ENCODE peak calls at places on chromosomes 13 and 19, in ten cellular contexts. E, I, D, R, T, C, H, K, Z and J are unnamed samples.

GRCh38 chr19:7595466-7596133 is at the start of gene CAMSAP3:
- DNase-seq in D (peak), H (peak), I (no peak), E (peak), T (no peak), R (no peak), Z (peak), K (no peak), C (peak), J (peak)

GRCh38 chr13:44317752-44318550 is 55.7 kb upstream of the SERP2 start:
- DNase-seq in Z (no peak), D (peak), C (no peak), E (peak), I (no peak), T (no peak), H (peak), R (no peak), K (no peak), J (peak)

GRCh38 chr19:31304877-31305312 is 44.3 kb downstream of the TSHZ3 start:
- DNase-seq in C (no peak), Z (no peak), T (no peak), I (no peak), R (no peak), K (peak), H (no peak), D (no peak), E (no peak), J (no peak)

GRCh38 chr13:29292045-29292444 is 303.4 kb downstream of the SLC7A1 start:
- DNase-seq in Z (no peak), I (no peak), D (no peak), R (no peak), C (no peak), T (no peak), K (no peak), H (no peak), E (no peak), J (no peak)

GRCh38 chr19:34786236-34786635 is 13.2 kb upstream of the ZNF599 start:
- DNase-seq in C (no peak), K (no peak), E (no peak), Z (no peak), T (no peak), I (no peak), R (no peak), D (no peak), H (no peak), J (no peak)

GRCh38 chr19:6516659-6517291 is 14.1 kb upstream of the TNFSF9 start:
- DNase-seq in C (peak), D (peak), Z (peak), R (peak), K (peak), E (peak), T (peak), H (peak), I (peak), J (peak)

GRCh38 chr19:18972301-18972831 is 31.3 kb upstream of the HOMER3 start:
- DNase-seq in R (no peak), Z (no peak), D (no peak), K (peak), C (no peak), E (no peak), I (peak), H (no peak), T (no peak), J (no peak)

GRCh38 chr13:29977721-29978120 is 127.3 kb upstream of the UBL3 start:
- DNase-seq in R (no peak), C (no peak), Z (no peak), T (no peak), E (no peak), K (no peak), H (no peak), I (no peak), D (no peak), J (no peak)

GRCh38 chr13:39321578-39321977 is 281.4 kb downstream of the LHFPL6 start:
- DNase-seq in E (no peak), D (no peak), K (peak), R (no peak), I (no peak), Z (no peak), C (no peak), T (no peak), H (no peak), J (no peak)

GRCh38 chr13:112740502-112741131 is 50.8 kb downstream of the ATP11A start:
- DNase-seq in C (no peak), H (no peak), I (peak), D (peak), K (peak), R (no peak), T (peak), Z (no peak), E (no peak), J (no peak)

GRCh38 chr13:102900193-102900608 is 54.4 kb downstream of the ERCC5 start:
- DNase-seq in C (no peak), T (no peak), R (no peak), Z (no peak), H (no peak), E (no peak), I (no peak), K (no peak), D (peak), J (no peak)

GRCh38 chr19:16461630-16462051 is 10.1 kb downstream of the EPS15L1 start:
- DNase-seq in E (no peak), I (no peak), R (no peak), C (no peak), H (no peak), Z (no peak), D (no peak), K (no peak), T (no peak), J (no peak)

GRCh38 chr13:44648392-44649117 is 72.4 kb upstream of the TSC22D1 start:
- DNase-seq in D (peak), Z (no peak), R (no peak), T (no peak), I (no peak), E (no peak), H (peak), C (no peak), K (peak), J (no peak)

GRCh38 chr19:40831502-40832430 is 18.5 kb downstream of the CYP2A6 start:
- DNase-seq in D (peak), C (no peak), K (peak), R (no peak), E (no peak), H (peak), T (peak), Z (no peak), I (peak), J (no peak)

GRCh38 chr13:33637978-33638743 is 179.8 kb upstream of the RFC3 start:
- DNase-seq in E (no peak), K (peak), Z (no peak), T (peak), D (no peak), R (no peak), C (no peak), I (no peak), H (no peak), J (no peak)

GRCh38 chr13:110352735-110353134 is 45.7 kb downstream of the COL4A2 start:
- DNase-seq in E (no peak), R (no peak), H (no peak), C (no peak), Z (no peak), D (no peak), T (no peak), I (no peak), K (no peak), J (no peak)

GRCh38 chr19:11166281-11167142 is 10.9 kb upstream of the SPC24 start:
- DNase-seq in E (no peak), C (no peak), Z (no peak), D (no peak), I (no peak), T (peak), R (no peak), H (no peak), K (no peak), J (no peak)